ENCODE peak calls at places on chromosomes 11 and 22, in six cellular contexts. E is activated B cell treated with CpG ODN at 0.5 μM for 24 hours, F is cardiac fibroblast, L is HFFc6, U is GM12865, C is left ventricle myocardium inferior. R is an unnamed sample.

GRCh38 chr11:129324533-129325175 is 51.0 kb upstream of the BARX2 start:
- DNase-seq in E (no peak), F (peak; percentile 38), L (peak; percentile 7), U (no peak), C (peak; percentile 33), R (no peak)

GRCh38 chr11:92099183-92099582 is 125.4 kb upstream of the FAT3 start:
- DNase-seq in E (no peak), F (no peak), L (no peak), U (no peak), C (no peak), R (no peak)

GRCh38 chr11:64725601-64726139 is 2.7 kb upstream of the NRXN2 start:
- DNase-seq in E (no peak), F (no peak), L (no peak), U (no peak), C (no peak), R (no peak)

GRCh38 chr22:39244496-39245129 is at the start of gene PDGFB:
- DNase-seq in E (no peak), F (peak; percentile 51), L (no peak), U (no peak), C (peak; percentile 63), R (no peak)

GRCh38 chr11:69089258-69089657 is 40.5 kb downstream of the TPCN2 start:
- DNase-seq in E (no peak), F (peak; percentile 83), L (peak; percentile 81), U (no peak), C (peak; percentile 73), R (no peak)

GRCh38 chr11:112554586-112554985 is 293.9 kb upstream of the PLET1 start:
- DNase-seq in E (no peak), F (no peak), L (no peak), U (no peak), C (no peak), R (no peak)

GRCh38 chr11:79437981-79438630 is 2.7 kb downstream of the TENM4 start:
- DNase-seq in E (no peak), F (peak; percentile 72), L (peak; percentile 69), U (no peak), C (no peak), R (no peak)

GRCh38 chr11:101014600-101015242 is 114.9 kb downstream of the PGR start:
- DNase-seq in E (no peak), F (no peak), L (no peak), U (no peak), C (no peak), R (no peak)

GRCh38 chr22:21632237-21632895 is at the start of gene CCDC116:
- DNase-seq in E (no peak), F (no peak), L (no peak), U (peak; percentile 54), C (no peak), R (peak; percentile 40)

GRCh38 chr22:21633481-21633880 is 921 bp downstream of the CCDC116 start:
- DNase-seq in E (no peak), F (no peak), L (no peak), U (no peak), C (no peak), R (no peak)

GRCh38 chr22:21631025-21631424 is 1.2 kb upstream of the YDJC start:
- DNase-seq in E (no peak), F (no peak), L (no peak), U (no peak), C (no peak), R (no peak)

GRCh38 chr22:21634081-21634480 is 1.5 kb downstream of the CCDC116 start:
- DNase-seq in E (no peak), F (no peak), L (no peak), U (no peak), C (no peak), R (no peak)

GRCh38 chr22:21632931-21633330 is 371 bp downstream of the CCDC116 start:
- DNase-seq in E (no peak), F (no peak), L (no peak), U (no peak), C (no peak), R (no peak)
- TF ChIP-seq CTCF in E (no peak), F (no peak), L (no peak), U (no peak), C (no peak), R (no peak)

DNA sequence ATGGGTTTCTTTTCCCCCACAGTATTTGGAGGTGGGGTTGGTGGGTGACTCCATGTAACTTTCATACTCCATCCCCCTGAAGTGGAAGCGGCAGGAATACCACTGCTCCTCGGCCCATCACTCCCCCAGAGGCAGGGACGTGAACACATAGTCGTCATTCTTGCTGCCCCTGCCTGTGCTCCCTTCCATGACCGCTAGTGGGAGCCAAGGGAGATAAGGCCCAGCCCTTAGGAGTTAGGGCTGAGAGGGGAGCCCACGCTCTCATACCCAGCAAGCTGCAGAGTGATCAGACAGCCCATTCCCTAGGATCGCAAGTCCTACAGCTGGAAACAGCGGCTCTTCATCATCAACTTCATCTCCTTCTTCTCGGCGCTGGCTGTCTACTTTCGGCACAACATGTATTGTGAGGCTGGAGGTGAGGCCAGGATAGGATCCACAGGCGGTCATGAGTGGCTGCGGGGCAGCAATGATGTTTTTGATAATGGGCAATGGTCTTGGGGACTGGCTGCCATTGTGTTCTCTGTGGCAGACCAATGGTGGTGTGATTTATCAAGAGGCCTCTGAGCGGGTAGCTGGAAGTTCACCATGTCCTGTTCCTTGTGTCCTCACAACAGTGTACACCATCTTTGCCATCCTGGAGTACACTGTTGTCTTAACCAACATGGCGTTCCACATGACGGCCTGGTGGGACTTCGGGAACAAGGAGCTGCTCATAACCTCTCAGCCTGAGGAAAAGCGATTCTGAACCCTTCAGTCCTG is 15.9 kb downstream of the RHOG start:
- DNase-seq in E (peak; percentile 70), F (peak; percentile 56), L (no peak), U (peak; percentile 85), C (peak; percentile 58), R (peak; percentile 75)
- TF ChIP-seq CTCF in E (peak; percentile 48), F (peak; percentile 83), L (peak; percentile 78), U (peak; percentile 95), C (peak; percentile 70), R (peak; percentile 77)

GRCh38 chr11:117822522-117823033 is 2.0 kb downstream of the FXYD2 start:
- DNase-seq in E (no peak), F (no peak), L (no peak), U (no peak), C (no peak), R (no peak)

GRCh38 chr11:117824571-117825537 is at the start of gene FXYD2:
- DNase-seq in E (no peak), F (no peak), L (no peak), U (no peak), C (peak; percentile 74), R (peak; percentile 10)

GRCh38 chr11:117822031-117822521 is 2.5 kb downstream of the FXYD2 start:
- DNase-seq in E (peak; percentile 50), F (no peak), L (no peak), U (peak; percentile 31), C (no peak), R (no peak)

GRCh38 chr11:117823941-117824420 is 563 bp downstream of the FXYD2 start:
- DNase-seq in E (peak; percentile 15), F (peak; percentile 49), L (no peak), U (no peak), C (peak; percentile 88), R (peak; percentile 11)

GRCh38 chr11:117823294-117823940 is 1.1 kb downstream of the FXYD2 start:
- DNase-seq in E (peak; percentile 25), F (no peak), L (no peak), U (peak; percentile 46), C (no peak), R (peak; percentile 14)
- TF ChIP-seq CTCF in E (no peak), F (peak; percentile 17), L (peak; percentile 50), U (peak; percentile 35), C (no peak), R (no peak)

GRCh38 chr11:74492974-74493815 is at the start of gene LIPT2:
- DNase-seq in E (peak; percentile 94), F (peak; percentile 97), L (peak; percentile 94), U (peak; percentile 99), C (peak; percentile 97), R (peak; percentile 94)
- TF ChIP-seq CTCF in E (no peak), F (no peak), L (no peak), U (no peak), C (no peak), R (no peak)

GRCh38 chr22:36904260-36904659 is 9.2 kb upstream of the CSF2RB start:
- DNase-seq in E (no peak), F (no peak), L (no peak), U (no peak), C (no peak), R (no peak)
- TF ChIP-seq CTCF in E (no peak), F (no peak), L (peak; percentile 48), U (no peak), C (no peak), R (no peak)

DNA sequence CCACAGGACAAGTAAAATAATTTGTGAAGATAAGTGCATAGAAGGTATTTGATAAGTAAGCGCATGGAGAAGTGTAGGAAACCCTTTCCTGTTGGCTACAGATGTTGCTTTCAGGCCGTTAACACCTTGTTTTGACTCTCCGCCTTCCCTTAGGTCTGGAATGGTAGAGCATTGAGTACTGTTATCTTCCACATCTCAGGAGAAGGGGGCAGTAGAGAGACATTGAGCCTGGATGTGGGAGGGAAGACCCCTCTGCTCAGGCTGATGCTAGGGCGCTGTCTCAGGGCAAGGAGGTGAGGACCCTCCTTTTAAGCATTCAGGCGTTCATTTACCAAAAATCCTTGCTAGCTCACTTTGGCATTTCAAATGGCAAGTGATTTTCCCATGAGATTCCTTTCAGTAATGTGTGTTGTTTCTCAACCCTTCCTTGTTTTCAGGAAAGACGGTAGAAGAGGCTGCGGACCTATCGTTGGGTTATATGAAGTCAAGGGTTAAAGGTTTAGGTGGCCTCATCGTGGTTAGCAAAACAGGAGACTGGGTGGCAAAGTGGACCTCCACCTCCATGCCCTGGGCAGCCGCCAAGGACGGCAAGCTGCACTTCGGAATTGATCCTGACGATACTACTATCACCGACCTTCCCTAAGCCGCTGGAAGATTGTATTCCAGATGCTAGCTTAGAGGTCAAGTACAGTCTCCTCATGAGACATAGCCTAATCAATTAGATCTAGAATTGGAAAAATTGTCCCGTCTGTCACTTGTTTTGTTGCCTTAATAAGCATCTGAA is 27.0 kb upstream of the SCGB1A1 start:
- DNase-seq in E (no peak), F (no peak), L (no peak), U (no peak), C (no peak), R (no peak)
- TF ChIP-seq CTCF in E (no peak), F (no peak), L (peak; percentile 39), U (no peak), C (no peak), R (no peak)

GRCh38 chr11:110184974-110185597 is 91.9 kb downstream of the ZC3H12C start:
- DNase-seq in E (no peak), F (peak; percentile 89), L (no peak), U (no peak), C (no peak), R (no peak)
- TF ChIP-seq CTCF in E (no peak), F (no peak), L (no peak), U (no peak), C (no peak), R (no peak)

DNA sequence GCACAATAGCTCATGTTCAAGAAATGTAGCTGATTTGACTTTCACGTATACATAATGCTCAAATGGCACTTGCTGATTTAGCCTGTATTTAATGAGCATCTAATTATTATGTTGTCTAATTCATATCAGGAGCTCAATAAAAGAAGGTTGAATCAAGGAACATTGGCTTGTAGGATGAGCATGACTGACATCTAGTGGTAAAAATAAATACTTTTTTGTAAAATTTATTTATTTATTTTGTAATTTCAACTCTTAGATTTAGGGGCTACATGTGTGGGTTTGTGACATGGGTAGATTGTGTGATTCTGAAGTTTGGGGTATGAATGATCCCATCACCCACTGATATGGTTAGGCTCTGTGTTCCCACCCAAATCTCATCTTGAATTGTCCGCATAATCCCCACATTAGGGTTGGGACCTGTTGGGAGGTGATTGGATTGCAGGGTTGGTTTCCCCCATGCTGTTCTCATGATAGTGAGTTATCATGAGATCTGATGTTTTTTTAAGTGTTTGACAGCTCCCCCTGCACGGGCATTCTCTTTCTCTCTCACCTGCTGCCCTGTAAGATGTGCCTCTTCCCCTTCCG is 1.7 kb upstream of the OR52E5 start:
- DNase-seq in E (no peak), F (peak; percentile 36), L (no peak), U (peak; percentile 7), C (no peak), R (no peak)
- TF ChIP-seq CTCF in E (no peak), F (peak; percentile 42), L (peak; percentile 79), U (peak; percentile 5), C (peak; percentile 53), R (peak; percentile 31)